ENCODE peak calls at places on chromosome 11, in ten cellular contexts. R, L, A, T, O, J, Z, K, W and Y are unnamed samples. For H4K20me1, H3K4me1 and H3K27me3, the result is how much of the 10 kb centered on the place peaks cover.

GRCh38 chr11:78902771-78903507 is 328.3 kb upstream of the NARS2 start:
- DNase-seq in A (no peak), K (no peak), L (no peak), W (no peak), R (no peak), T (no peak), Z (no peak), O (no peak), J (no peak), Y (no peak)

GRCh38 chr11:96964661-96965060 is 574.8 kb downstream of the JRKL start:
- DNase-seq in O (no peak), J (no peak), L (no peak), W (no peak), Z (no peak), R (no peak), K (no peak), T (no peak), A (no peak), Y (no peak)

GRCh38 chr11:1834132-1834610 is 619 bp upstream of the SYT8 start:
- DNase-seq in A (peak), O (no peak), Z (peak), K (no peak), R (peak), J (no peak), L (no peak), W (no peak), T (peak), Y (no peak)

GRCh38 chr11:122751298-122752070 is 86.8 kb upstream of the CRTAM start:
- DNase-seq in Z (no peak), J (peak), T (peak), R (peak), A (no peak), W (peak), K (no peak), L (peak), O (no peak), Y (peak)

GRCh38 chr11:82004537-82005213 is 729.0 kb downstream of the FAM181B start:
- DNase-seq in K (no peak), L (peak), T (no peak), W (no peak), J (no peak), R (peak), Z (no peak), A (no peak), O (no peak), Y (peak)

GRCh38 chr11:27059431-27059830 is 18.8 kb downstream of the BBOX1 start:
- DNase-seq in O (no peak), J (no peak), R (no peak), A (no peak), K (no peak), T (no peak), W (no peak), Z (no peak), L (no peak), Y (no peak)

GRCh38 chr11:45298718-45299117 is 12.6 kb upstream of the SYT13 start:
- DNase-seq in L (no peak), J (no peak), K (peak), Z (no peak), T (no peak), O (no peak), W (no peak), R (no peak), A (no peak), Y (no peak)

GRCh38 chr11:93921695-93922468 is 71.5 kb upstream of the VSTM5 start:
- DNase-seq in Z (peak), A (peak), L (peak), T (peak), J (peak), O (peak), K (peak), R (peak), W (peak), Y (peak)

GRCh38 chr11:34214961-34215805 is 109.8 kb downstream of the NAT10 start:
- DNase-seq in W (peak), Z (peak), A (peak), J (peak), K (no peak), L (peak), O (no peak), R (peak), T (peak), Y (peak)

GRCh38 chr11:104522650-104523049 is 358.7 kb upstream of the PDGFD start:
- DNase-seq in O (no peak), Z (no peak), R (no peak), K (no peak), L (no peak), J (peak), A (no peak), W (peak), T (no peak), Y (peak)

GRCh38 chr11:44310456-44311272 is 725 bp upstream of the ALX4 start:
- DNase-seq in R (no peak), L (no peak), W (no peak), A (no peak), T (peak), Z (no peak), O (no peak), J (no peak), K (no peak), Y (no peak)

GRCh38 chr11:133900176-133901105 is 55.1 kb upstream of the SPATA19 start:
- DNase-seq in W (no peak), T (no peak), J (no peak), L (no peak), A (no peak), K (no peak), R (no peak), Z (no peak), O (no peak), Y (no peak)

GRCh38 chr11:46914910-46915309 is 3.4 kb downstream of the LRP4 start:
- DNase-seq in O (no peak), J (no peak), L (no peak), K (no peak), R (no peak), Z (no peak), T (no peak), A (no peak), W (no peak), Y (no peak)

GRCh38 chr11:127052420-127052819 is 51.9 kb upstream of the KIRREL3 start:
- DNase-seq in L (peak), Z (no peak), K (no peak), T (no peak), O (no peak), W (no peak), J (no peak), R (no peak), A (no peak), Y (no peak)

GRCh38 chr11:6894097-6894496 is 1.8 kb upstream of the OR2D2 start:
- DNase-seq in K (no peak), Z (peak), R (no peak), O (no peak), W (no peak), T (no peak), A (no peak), J (no peak), L (no peak), Y (no peak)

GRCh38 chr11:104846216-104846615 is 52.0 kb downstream of the CASP12 start:
- DNase-seq in W (no peak), R (no peak), T (no peak), J (no peak), O (no peak), L (no peak), K (no peak), A (no peak), Z (no peak), Y (no peak)

GRCh38 chr11:65320386-65321075 is 5.9 kb downstream of the CDC42EP2 start:
- DNase-seq in A (no peak), W (no peak), R (no peak), Z (no peak), L (no peak), K (no peak), O (no peak), J (no peak), T (peak), Y (no peak)

GRCh38 chr11:72223615-72224586 is 666 bp upstream of the INPPL1 start:
- DNase-seq in O (no peak), K (peak), T (peak), Z (peak), A (peak), L (peak), J (peak), W (peak), R (no peak), Y (peak)

GRCh38 chr11:76694664-76695063 is 24.1 kb upstream of the LRRC32 start:
- DNase-seq in Z (peak), L (peak), K (no peak), W (peak), R (peak), O (no peak), J (peak), A (no peak), T (peak), Y (peak)

GRCh38 chr11:17743808-17744119 is 9.2 kb downstream of the KCNC1 start:
- DNase-seq in Z (peak), W (peak), O (no peak), R (no peak), J (peak), T (peak), A (no peak), L (peak), K (no peak), Y (peak)

GRCh38 chr11:60182546-60183330 is at the start of gene MS4A6A:
- DNase-seq in T (no peak), A (no peak), K (no peak), R (no peak), W (no peak), J (no peak), Z (no peak), L (no peak), O (no peak), Y (no peak)

GRCh38 chr11:810040-810567 is 337 bp downstream of the RPLP2 start:
- DNase-seq in A (no peak), W (no peak), K (peak), R (no peak), J (no peak), L (no peak), T (no peak), O (no peak), Z (no peak), Y (no peak)

GRCh38 chr11:104075716-104076115 is 39.3 kb downstream of the DDI1 start:
- DNase-seq in T (no peak), W (no peak), J (no peak), K (peak), R (no peak), A (no peak), Z (no peak), L (no peak), O (no peak), Y (no peak)

GRCh38 chr11:3942160-3942955 is 86.9 kb downstream of the STIM1 start:
- DNase-seq in J (no peak), K (no peak), L (no peak), Z (no peak), O (no peak), A (no peak), R (no peak), W (no peak), T (no peak), Y (no peak)

GRCh38 chr11:121523581-121524232 is 70.9 kb upstream of the SORL1-AS1 start:
- DNase-seq in Z (no peak), R (no peak), A (no peak), K (no peak), O (no peak), T (no peak), L (no peak), J (no peak), W (no peak), Y (no peak)

GRCh38 chr11:59197990-59198389 is 14.7 kb downstream of the MPEG1 start:
- DNase-seq in L (peak), W (peak), R (no peak), J (peak), K (no peak), Z (no peak), T (peak), O (no peak), A (no peak), Y (no peak)

GRCh38 chr11:61058583-61059259 is 43.6 kb upstream of the CD5 start:
- DNase-seq in W (no peak), K (no peak), A (no peak), Z (no peak), J (no peak), L (no peak), T (no peak), R (no peak), O (no peak), Y (no peak)

GRCh38 chr11:57131080-57131790 is 50.5 kb upstream of the LRRC55 start:
- DNase-seq in A (no peak), L (peak), J (peak), K (peak), R (peak), T (peak), W (peak), Z (peak), O (no peak), Y (no peak)

GRCh38 chr11:85756401-85757200 is 54.3 kb downstream of the SYTL2 start:
- DNase-seq in K (no peak), L (no peak), W (no peak), R (no peak), Z (peak), O (no peak), T (no peak), J (no peak), A (no peak), Y (no peak)

GRCh38 chr11:121340010-121340580 is 47.5 kb downstream of the SC5D start:
- DNase-seq in W (no peak), L (no peak), J (no peak), T (no peak), A (no peak), Z (no peak), R (no peak), K (no peak), O (no peak), Y (no peak)

GRCh38 chr11:62710001-62710345 is 2.5 kb downstream of the GNG3 start:
- DNase-seq in T (peak), J (no peak), W (peak), A (no peak), K (peak), L (peak), O (no peak), R (no peak), Z (no peak), Y (no peak)

GRCh38 chr11:2302280-2302843 is 549 bp downstream of the TSPAN32 start:
- DNase-seq in J (no peak), A (no peak), R (no peak), O (no peak), Z (no peak), K (no peak), L (no peak), W (no peak), T (peak), Y (no peak)

GRCh38 chr11:14645247-14645912 is 1.8 kb downstream of the PDE3B start:
- DNase-seq in J (peak), R (peak), A (no peak), Z (no peak), L (peak), O (no peak), T (peak), K (no peak), W (peak), Y (peak)
- H4K20me1 ChIP-seq in J (under half), R (under half), A (under half), Z (under half), L (under half), O (under half), T (under half), K (under half), W (under half), Y (under half)

GRCh38 chr11:10663365-10663764 is 30.2 kb downstream of the IRAG1 start:
- DNase-seq in J (no peak), R (no peak), T (no peak), L (no peak), K (no peak), O (no peak), A (no peak), W (no peak), Z (no peak), Y (no peak)

GRCh38 chr11:10666976-10667892 is 26.3 kb downstream of the IRAG1 start:
- DNase-seq in L (peak), A (no peak), R (no peak), K (no peak), O (no peak), J (peak), Z (peak), W (peak), T (no peak), Y (no peak)

GRCh38 chr11:10666556-10666955 is 27.0 kb downstream of the IRAG1 start:
- DNase-seq in R (peak), T (no peak), W (peak), Z (peak), A (no peak), L (peak), J (peak), O (no peak), K (no peak), Y (peak)

GRCh38 chr11:10664005-10664404 is 29.6 kb downstream of the IRAG1 start:
- DNase-seq in J (no peak), R (no peak), Z (no peak), T (no peak), A (no peak), K (no peak), W (no peak), O (no peak), L (no peak), Y (no peak)

DNA sequence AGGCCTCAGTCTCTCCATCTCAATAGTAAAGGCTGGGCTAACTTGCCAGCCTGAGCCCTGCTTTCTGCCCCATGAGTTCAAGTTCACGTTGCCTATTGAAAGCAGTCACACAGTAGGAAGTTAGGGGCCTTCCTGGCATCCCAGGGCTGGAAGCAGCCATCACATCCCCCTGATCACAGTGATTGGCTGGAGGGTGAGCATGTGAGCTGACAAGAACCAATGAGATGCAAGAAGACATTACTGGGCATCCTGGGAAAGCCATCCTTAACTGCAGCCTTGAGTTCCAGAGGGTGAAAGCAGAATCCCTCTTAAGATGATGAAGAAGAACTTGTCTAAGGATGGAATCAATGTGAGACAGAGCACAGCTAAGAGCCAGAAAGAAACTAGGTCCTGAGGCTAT is 29.0 kb downstream of the IRAG1 start:
- DNase-seq in K (no peak), O (no peak), R (no peak), W (no peak), L (no peak), J (no peak), T (no peak), Z (no peak), A (no peak), Y (no peak)
- H3K4me1 ChIP-seq in K (under half), O (under half), R (under half), W (under half), L (under half), J (under half), T (under half), Z (under half), A (half or more), Y (under half)

DNA sequence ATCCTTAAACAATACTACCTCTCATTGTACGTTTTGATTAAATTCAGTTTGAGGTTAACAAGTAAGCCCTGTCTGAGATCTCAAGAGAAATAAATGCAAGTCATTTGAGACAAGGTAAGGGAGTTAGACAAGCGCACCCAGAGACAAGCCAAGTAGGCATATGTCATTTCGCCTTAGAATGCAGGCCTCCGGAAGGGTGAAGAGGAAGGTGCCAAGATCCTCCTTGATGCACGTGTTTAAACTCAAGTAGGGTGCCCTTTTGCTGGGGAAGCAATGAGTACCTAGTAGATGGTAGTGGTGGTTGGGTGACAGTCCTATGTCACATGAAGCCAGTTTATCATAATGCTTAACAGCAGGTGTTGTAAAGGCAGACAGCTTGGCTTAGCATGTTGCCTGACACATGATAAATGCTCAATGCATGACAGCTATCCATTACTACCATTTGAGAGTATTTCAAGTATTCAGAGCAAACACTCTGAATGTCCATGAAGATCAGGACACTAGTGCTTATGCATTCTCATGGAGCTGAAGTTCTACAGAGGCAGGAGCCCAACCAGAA is 415.9 kb downstream of the TMEM135 start:
- DNase-seq in T (no peak), W (no peak), R (no peak), K (peak), O (no peak), A (no peak), J (no peak), Z (no peak), L (no peak), Y (no peak)
- H3K27me3 ChIP-seq in T (under half), W (under half), R (under half), K (under half), O (under half), A (under half), J (under half), Z (under half), L (under half), Y (under half)

GRCh38 chr11:11973866-11974265 is 34.6 kb downstream of the DKK3 start:
- DNase-seq in W (no peak), T (peak), Z (no peak), A (no peak), O (no peak), L (no peak), K (no peak), R (no peak), J (peak), Y (peak)

GRCh38 chr11:11972942-11973341 is 35.5 kb downstream of the DKK3 start:
- DNase-seq in O (no peak), J (no peak), W (no peak), K (no peak), Z (no peak), L (no peak), R (no peak), T (no peak), A (no peak), Y (no peak)

GRCh38 chr11:11970556-11970955 is 37.9 kb downstream of the DKK3 start:
- DNase-seq in R (no peak), W (no peak), K (no peak), Z (no peak), O (no peak), A (no peak), T (no peak), J (no peak), L (no peak), Y (no peak)

GRCh38 chr11:11973361-11973800 is 35.0 kb downstream of the DKK3 start:
- DNase-seq in L (peak), O (no peak), A (no peak), T (peak), R (no peak), K (no peak), W (peak), J (peak), Z (no peak), Y (peak)

GRCh38 chr11:11972148-11972547 is 36.3 kb downstream of the DKK3 start:
- DNase-seq in W (no peak), J (no peak), T (no peak), O (no peak), R (no peak), K (no peak), Z (no peak), L (no peak), A (no peak), Y (no peak)
- H4K20me1 ChIP-seq in W (under half), J (under half), T (under half), O (under half), R (under half), K (under half), Z (under half), L (under half), A (under half), Y (under half)

DNA sequence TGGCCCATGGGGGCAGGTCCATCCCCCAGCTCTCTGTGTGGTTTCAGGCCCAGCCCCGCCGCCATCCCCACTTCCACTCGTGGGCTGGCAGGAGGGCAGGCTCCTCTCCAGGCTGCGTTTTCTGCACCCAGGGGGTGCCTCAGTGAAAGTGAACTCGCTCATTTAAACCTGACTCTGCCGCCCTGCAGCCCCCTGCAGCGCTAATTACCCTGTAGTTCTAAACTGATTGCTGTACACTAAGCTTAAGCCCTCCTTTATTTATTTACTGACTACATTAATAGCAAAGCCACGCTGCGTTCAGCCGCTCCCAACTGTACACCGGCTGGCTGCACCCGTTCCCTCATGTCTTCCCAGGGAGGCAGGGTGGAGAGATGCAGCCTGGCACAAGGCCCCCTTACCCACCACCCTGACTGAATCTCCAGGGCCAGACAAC is 36.6 kb upstream of the NNMT start:
- DNase-seq in A (no peak), L (no peak), Z (no peak), J (no peak), K (no peak), W (no peak), T (no peak), O (no peak), R (no peak), Y (no peak)
- H3K4me1 ChIP-seq in A (under half), L (under half), Z (under half), J (under half), K (under half), W (under half), T (under half), O (under half), R (under half), Y (under half)